ENCODE peak calls at places on chromosomes 2 and 18, in four cellular contexts. N is GM10248, F is GM20000, P is stromal cell of bone marrow. A is an unnamed sample.

GRCh38 chr2:10232096-10232815 is 70.4 kb upstream of the HPCAL1 start:
- DNase-seq in P (no peak), N (no peak), F (no peak), A (no peak)

GRCh38 chr18:35441857-35442595 is 55.7 kb downstream of the INO80C start:
- DNase-seq in P (no peak), N (no peak), F (no peak), A (no peak)

GRCh38 chr2:227374158-227374557 is 4.9 kb downstream of the TM4SF20 start:
- DNase-seq in P (peak; percentile 46), N (no peak), F (no peak), A (peak; percentile 56)

GRCh38 chr2:188395903-188396699 is 104.4 kb downstream of the GULP1 start:
- DNase-seq in P (no peak), N (no peak), F (no peak), A (no peak)

GRCh38 chr2:239830066-239830717 is 194.9 kb downstream of the NDUFA10 start:
- DNase-seq in F (no peak), P (no peak), N (no peak), A (no peak)

GRCh38 chr2:207491086-207491485 is 38.7 kb upstream of the CREB1 start:
- DNase-seq in P (no peak), N (no peak), F (no peak), A (no peak)

GRCh38 chr2:238969857-238970256 is 122.0 kb downstream of the TWIST2 start:
- DNase-seq in F (no peak), N (no peak), P (no peak), A (no peak)

GRCh38 chr2:95359501-95359930 is 43.0 kb upstream of the FAHD2A start:
- DNase-seq in N (no peak), F (no peak), P (no peak), A (no peak)

GRCh38 chr2:33371304-33372090 is 105.0 kb upstream of the RASGRP3 start:
- DNase-seq in P (no peak), F (no peak), N (no peak), A (no peak)

GRCh38 chr2:9288233-9288632 is 81.6 kb downstream of the ASAP2 start:
- DNase-seq in F (no peak), N (no peak), P (peak; percentile 99), A (peak; percentile 83)

GRCh38 chr2:85428343-85428881 is 9.9 kb downstream of the SH2D6 start:
- DNase-seq in N (no peak), P (no peak), F (no peak), A (no peak)

GRCh38 chr2:72625359-72625758 is 200.5 kb downstream of the EXOC6B start:
- DNase-seq in P (no peak), N (no peak), F (no peak), A (peak; percentile 40)

GRCh38 chr18:8910186-8910585 is 192.3 kb upstream of the NDUFV2 start:
- DNase-seq in F (no peak), N (no peak), P (no peak), A (no peak)

GRCh38 chr2:169366066-169366465 is 3.7 kb upstream of the LRP2 start:
- DNase-seq in P (no peak), F (no peak), N (no peak), A (no peak)

GRCh38 chr2:45993476-45993991 is 303.7 kb upstream of the EPAS1 start:
- DNase-seq in F (peak; percentile 69), P (peak; percentile 65), N (peak; percentile 69), A (peak; percentile 83)

GRCh38 chr2:190043441-190043840 is 19.1 kb downstream of the MSTN start:
- DNase-seq in F (no peak), P (peak; percentile 65), N (no peak), A (peak; percentile 36)

GRCh38 chr2:136182315-136182714 is 64.4 kb upstream of the CXCR4 start:
- DNase-seq in F (no peak), P (no peak), N (no peak), A (no peak)

GRCh38 chr2:102239344-102239743 is 52.5 kb downstream of the IL1RL2 start:
- DNase-seq in F (no peak), P (no peak), N (no peak), A (no peak)

GRCh38 chr2:20994130-20994529 is 49.7 kb downstream of the APOB start:
- DNase-seq in N (no peak), P (no peak), F (peak; percentile 16), A (no peak)

GRCh38 chr18:427005-427404 is 73.5 kb downstream of the COLEC12 start:
- DNase-seq in P (peak; percentile 66), F (no peak), N (no peak), A (peak; percentile 80)

GRCh38 chr2:188316354-188316753 is 24.7 kb downstream of the GULP1 start:
- DNase-seq in N (no peak), P (no peak), F (no peak), A (no peak)

GRCh38 chr18:47427951-47428350 is 176.5 kb upstream of the SKOR2 start:
- DNase-seq in P (no peak), N (no peak), F (no peak), A (no peak)

GRCh38 chr2:18752667-18753422 is 163.5 kb upstream of the NT5C1B start:
- DNase-seq in N (no peak), P (no peak), F (no peak), A (no peak)

GRCh38 chr2:106157416-106157815 is 36.7 kb downstream of the UXS1 start:
- DNase-seq in P (no peak), F (no peak), N (no peak), A (no peak)

GRCh38 chr2:28994679-28995078 is 13.6 kb downstream of the TOGARAM2 start:
- DNase-seq in N (no peak), F (no peak), P (no peak), A (no peak)

GRCh38 chr18:74450626-74451025 is 6.5 kb downstream of the DIPK1C start:
- DNase-seq in N (no peak), F (no peak), P (no peak), A (no peak)